ENCODE peak calls at places on chromosomes 6 and 20, in four cellular contexts. One of them, this sample, is unnamed.

GRCh38 chr20:6142348-6142993 is 19.6 kb upstream of the FERMT1 start:
- DNase-seq in DMS153: peak
- DNase-seq in HCT116: peak
- DNase-seq in T-helper 1 cell: peak
- DNase-seq in this sample: peak

GRCh38 chr20:7171911-7172310 is 404.4 kb downstream of the BMP2 start:
- DNase-seq in HCT116: no peak
- DNase-seq in T-helper 1 cell: no peak
- DNase-seq in DMS153: no peak
- DNase-seq in this sample: no peak

GRCh38 chr6:142568857-142569597 is 267.2 kb downstream of the ADGRG6 start:
- DNase-seq in DMS153: no peak
- DNase-seq in HCT116: no peak
- DNase-seq in T-helper 1 cell: peak
- DNase-seq in this sample: no peak

GRCh38 chr6:142367061-142367460 is 65.3 kb downstream of the ADGRG6 start:
- DNase-seq in DMS153: no peak
- DNase-seq in HCT116: no peak
- DNase-seq in T-helper 1 cell: no peak
- DNase-seq in this sample: no peak

GRCh38 chr6:36858407-36858981 is 16.1 kb downstream of the PPIL1 start:
- DNase-seq in T-helper 1 cell: no peak
- DNase-seq in HCT116: no peak
- DNase-seq in DMS153: no peak
- DNase-seq in this sample: no peak

GRCh38 chr20:1017677-1018076 is 15.6 kb upstream of the RSPO4 start:
- DNase-seq in DMS153: no peak
- DNase-seq in HCT116: no peak
- DNase-seq in T-helper 1 cell: no peak
- DNase-seq in this sample: no peak

GRCh38 chr6:22147983-22148797 is 148.6 kb downstream of the PRL start:
- DNase-seq in DMS153: peak
- DNase-seq in HCT116: no peak
- DNase-seq in T-helper 1 cell: no peak
- DNase-seq in this sample: peak

GRCh38 chr6:127879685-127880084 is 21.2 kb downstream of the THEMIS start:
- DNase-seq in HCT116: no peak
- DNase-seq in DMS153: no peak
- DNase-seq in T-helper 1 cell: peak
- DNase-seq in this sample: no peak

GRCh38 chr6:106778943-106779342 is 149.6 kb downstream of the QRSL1 start:
- DNase-seq in T-helper 1 cell: no peak
- DNase-seq in DMS153: no peak
- DNase-seq in HCT116: no peak
- DNase-seq in this sample: no peak

GRCh38 chr6:17393335-17394191 is at the start of gene CAP2:
- DNase-seq in DMS153: peak
- DNase-seq in HCT116: no peak
- DNase-seq in T-helper 1 cell: no peak
- DNase-seq in this sample: peak

GRCh38 chr20:18504479-18505060 is 3.2 kb upstream of the SEC23B start:
- DNase-seq in DMS153: no peak
- DNase-seq in T-helper 1 cell: no peak
- DNase-seq in HCT116: no peak
- DNase-seq in this sample: peak

GRCh38 chr6:56842602-56843475 is 112.1 kb upstream of the BEND6 start:
- DNase-seq in HCT116: no peak
- DNase-seq in DMS153: no peak
- DNase-seq in T-helper 1 cell: no peak
- DNase-seq in this sample: peak

GRCh38 chr20:56748476-56749377 is 119.6 kb downstream of the TFAP2C start:
- DNase-seq in DMS153: no peak
- DNase-seq in T-helper 1 cell: no peak
- DNase-seq in HCT116: no peak
- DNase-seq in this sample: no peak

GRCh38 chr6:28489366-28490190 is 26.0 kb downstream of the GPX6 start:
- DNase-seq in HCT116: peak
- DNase-seq in T-helper 1 cell: peak
- DNase-seq in DMS153: no peak
- DNase-seq in this sample: no peak

GRCh38 chr20:2688041-2688591 is 4.5 kb upstream of the EBF4 start:
- DNase-seq in T-helper 1 cell: peak
- DNase-seq in HCT116: peak
- DNase-seq in DMS153: no peak
- DNase-seq in this sample: peak

GRCh38 chr20:7348253-7348652 is 580.8 kb downstream of the BMP2 start:
- DNase-seq in T-helper 1 cell: no peak
- DNase-seq in DMS153: no peak
- DNase-seq in HCT116: no peak
- DNase-seq in this sample: no peak

GRCh38 chr20:61333484-61334108 is 81.5 kb downstream of the CDH4 start:
- DNase-seq in HCT116: no peak
- DNase-seq in T-helper 1 cell: no peak
- DNase-seq in DMS153: no peak
- DNase-seq in this sample: no peak

GRCh38 chr6:135397172-135397952 is 100.2 kb downstream of the AHI1 start:
- DNase-seq in T-helper 1 cell: no peak
- DNase-seq in HCT116: no peak
- DNase-seq in DMS153: no peak
- DNase-seq in this sample: no peak

GRCh38 chr6:51855310-51856082 is 231.9 kb downstream of the PKHD1 start:
- DNase-seq in DMS153: peak
- DNase-seq in HCT116: peak
- DNase-seq in T-helper 1 cell: peak
- DNase-seq in this sample: peak

GRCh38 chr6:14373648-14374437 is 256.3 kb downstream of the CD83 start:
- DNase-seq in DMS153: no peak
- DNase-seq in HCT116: no peak
- DNase-seq in T-helper 1 cell: no peak
- DNase-seq in this sample: no peak

GRCh38 chr20:37294262-37294981 is 5.0 kb downstream of the MANBAL start:
- DNase-seq in T-helper 1 cell: no peak
- DNase-seq in DMS153: no peak
- DNase-seq in HCT116: no peak
- DNase-seq in this sample: peak

GRCh38 chr20:13494019-13494418 is 144.7 kb downstream of the TASP1 start:
- DNase-seq in HCT116: no peak
- DNase-seq in DMS153: no peak
- DNase-seq in T-helper 1 cell: no peak
- DNase-seq in this sample: no peak